ENCODE peak calls at places on chromosomes 16 and 17, in five cellular contexts. H is A549; P is T-helper 2 cell treated with Interferon-gamma antibody and Interleukin-4, amounts not matched to agents 5 μg/mL and 100 μg/mL, for 36 hours; J is left cardiac atrium; X is RPMI7951. V is an unnamed sample.

GRCh38 chr16:57196276-57196675 is 10.1 kb downstream of the RSPRY1 start:
- DNase-seq in H (no peak), P (no peak), J (no peak), X (no peak), V (no peak)

GRCh38 chr16:19559242-19559910 is 3.9 kb downstream of the VPS35L start:
- DNase-seq in H (peak), P (no peak), J (no peak), X (peak), V (no peak)

GRCh38 chr17:68600123-68600880 is 865 bp downstream of the FAM20A start:
- DNase-seq in H (peak), P (no peak), J (peak), X (no peak), V (peak)

GRCh38 chr16:77310877-77311276 is 111.7 kb downstream of the SYCE1L start:
- DNase-seq in H (no peak), P (no peak), J (no peak), X (no peak), V (no peak)

GRCh38 chr16:86243571-86244154 is 266.7 kb upstream of the FOXF1 start:
- DNase-seq in H (no peak), P (no peak), J (no peak), X (no peak), V (no peak)

GRCh38 chr16:82031116-82032084 is 3.7 kb upstream of the HSD17B2 start:
- DNase-seq in H (peak), P (no peak), J (no peak), X (peak), V (no peak)

GRCh38 chr16:2212362-2213324 is 2.0 kb upstream of the BRICD5 start:
- DNase-seq in H (no peak), P (no peak), J (no peak), X (no peak), V (peak)

GRCh38 chr17:44307387-44308186 is 814 bp upstream of the RUNDC3A start:
- DNase-seq in H (peak), P (no peak), J (no peak), X (peak), V (peak)

GRCh38 chr17:43530303-43531081 is 15.6 kb downstream of the ETV4 start:
- DNase-seq in H (no peak), P (no peak), J (peak), X (peak), V (peak)

GRCh38 chr16:27239906-27240655 is 28.5 kb downstream of the NSMCE1 start:
- DNase-seq in H (no peak), P (no peak), J (no peak), X (no peak), V (no peak)

GRCh38 chr17:17048106-17048505 is 5.8 kb downstream of the MPRIP start:
- DNase-seq in H (no peak), P (no peak), J (no peak), X (no peak), V (no peak)

GRCh38 chr16:76985362-76985761 is 205.6 kb upstream of the MON1B start:
- DNase-seq in H (no peak), P (no peak), J (no peak), X (peak), V (no peak)

GRCh38 chr17:59790936-59791335 is 83.5 kb downstream of the VMP1 start:
- DNase-seq in H (no peak), P (no peak), J (no peak), X (no peak), V (no peak)

GRCh38 chr17:2058521-2059124 is 3.7 kb downstream of the HIC1 start:
- DNase-seq in H (peak), P (peak), J (peak), X (no peak), V (peak)

V was measured in left ventricle myocardium superior.